ENCODE peak calls at places on chromosomes 13 and 19, in four cellular contexts. M is endodermal cell, V is lung, O is fibroblast of the aortic adventitia. D is an unnamed sample.

GRCh38 chr19:57099199-57099661 is 20.6 kb upstream of the USP29 start:
- DNase-seq in M (peak), V (peak), O (peak), D (peak)

GRCh38 chr13:62320129-62320724 is 904.6 kb upstream of the PCDH20 start:
- DNase-seq in M (no peak), V (no peak), O (peak), D (peak)

GRCh38 chr19:34500656-34501120 is 19.1 kb downstream of the WTIP start:
- DNase-seq in M (peak), V (no peak), O (no peak), D (peak)

GRCh38 chr13:112606125-112607001 is 18.4 kb upstream of the TUBGCP3 start:
- DNase-seq in M (peak), V (peak), O (peak), D (peak)

GRCh38 chr13:50309872-50310594 is 294.8 kb downstream of the KCNRG start:
- DNase-seq in M (peak), V (no peak), O (peak), D (no peak)

GRCh38 chr19:46860125-46860845 is 512 bp upstream of the ARHGAP35 start:
- DNase-seq in M (peak), V (peak), O (peak), D (peak)

GRCh38 chr13:90717451-90717936 is 630.0 kb upstream of the MIR17HG start:
- DNase-seq in M (no peak), V (no peak), O (peak), D (no peak)

GRCh38 chr19:10764340-10764894 is 46.5 kb downstream of the DNM2 start:
- DNase-seq in M (no peak), V (no peak), O (no peak), D (no peak)

GRCh38 chr13:93847162-93847561 is 620.6 kb downstream of the GPC6 start:
- DNase-seq in M (no peak), V (no peak), O (peak), D (no peak)

GRCh38 chr19:18650468-18651001 is 13.7 kb downstream of the KLHL26 start:
- DNase-seq in M (peak), V (peak), O (peak), D (no peak)

GRCh38 chr19:51948979-51949378 is 21.7 kb downstream of the ZNF613 start:
- DNase-seq in M (no peak), V (no peak), O (peak), D (no peak)

GRCh38 chr19:34867631-34868030 is 59.1 kb upstream of the ZNF30 start:
- DNase-seq in M (no peak), V (no peak), O (no peak), D (no peak)

GRCh38 chr19:20472854-20473253 is 92.7 kb downstream of the ZNF737 start:
- DNase-seq in M (no peak), V (no peak), O (no peak), D (no peak)

GRCh38 chr19:39733841-39734240 is 4.0 kb downstream of the CLC start:
- DNase-seq in M (no peak), V (no peak), O (no peak), D (no peak)

GRCh38 chr19:37914908-37915307 is 7.9 kb downstream of the SIPA1L3 start:
- DNase-seq in M (no peak), V (no peak), O (no peak), D (peak)

GRCh38 chr19:54369082-54369691 is 4.5 kb upstream of the LAIR1 start:
- DNase-seq in M (no peak), V (no peak), O (no peak), D (no peak)

GRCh38 chr13:28129911-28130693 is 8.2 kb upstream of the PAN3 start:
- DNase-seq in M (no peak), V (no peak), O (no peak), D (no peak)

GRCh38 chr13:32894589-32895001 is 121.6 kb upstream of the KL start:
- DNase-seq in M (no peak), V (no peak), O (peak), D (no peak)

GRCh38 chr19:1566392-1567115 is 1.6 kb downstream of the MEX3D start:
- DNase-seq in M (peak), V (peak), O (peak), D (no peak)

GRCh38 chr19:8363803-8364771 is at the start of gene ANGPTL4:
- DNase-seq in M (peak), V (peak), O (peak), D (peak)

DNA sequence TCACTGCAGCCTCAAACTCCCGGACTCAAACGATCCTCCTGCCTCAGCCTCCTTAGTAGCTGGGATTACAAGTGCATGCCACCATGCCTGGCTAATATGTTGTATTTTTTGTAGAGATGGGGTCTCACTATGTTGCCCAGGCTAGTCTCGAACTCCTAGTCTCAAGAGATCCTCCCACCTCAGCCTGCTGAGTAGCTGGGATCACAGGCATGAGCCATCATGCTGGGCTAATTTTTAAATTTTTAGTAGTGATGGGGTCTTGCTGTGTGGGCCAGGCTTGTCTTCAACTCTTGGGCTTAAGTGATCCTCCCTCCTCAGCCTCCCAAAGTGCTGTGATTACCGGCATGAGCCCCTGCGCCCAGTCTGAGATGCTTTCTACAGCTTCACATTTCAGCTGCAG is 15.3 kb downstream of the ATCAY start:
- DNase-seq in M (no peak), V (no peak), O (no peak), D (no peak)
- TF ChIP-seq CTCF in M (no peak), V (no peak), O (no peak), D (no peak)

DNA sequence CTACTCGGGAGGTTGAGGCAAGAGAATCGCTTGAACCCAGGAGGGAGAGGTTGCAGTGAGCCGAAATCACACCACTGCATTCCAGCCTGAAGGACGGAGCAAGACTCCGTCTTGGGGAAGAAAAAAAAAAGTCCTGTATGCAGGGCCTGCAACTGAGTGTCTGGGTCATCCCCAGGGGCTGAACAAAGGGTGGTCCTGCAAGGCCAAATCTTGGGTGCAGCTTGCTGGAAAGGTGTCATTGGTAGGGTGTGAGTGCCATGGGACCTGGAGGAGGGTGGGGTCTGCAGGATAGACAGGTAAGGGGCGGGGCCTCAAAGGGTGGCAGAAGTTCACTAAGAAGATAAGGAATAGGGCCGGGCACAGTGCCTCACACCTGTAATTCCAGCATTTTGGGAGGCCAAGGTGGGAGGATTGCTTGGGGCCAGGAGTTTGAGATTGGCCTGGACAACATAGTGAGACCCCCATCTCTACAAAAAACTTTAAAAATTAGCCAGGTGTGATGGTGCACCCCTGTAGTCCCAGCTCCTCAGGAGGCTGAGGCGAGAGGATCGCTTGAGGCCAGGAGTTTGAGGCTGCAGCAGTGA is 31.5 kb downstream of the ZSWIM4 start:
- DNase-seq in M (no peak), V (no peak), O (no peak), D (no peak)
- TF ChIP-seq CTCF in M (no peak), V (no peak), O (no peak), D (no peak)

GRCh38 chr19:3978145-3978544 is 7.1 kb downstream of the EEF2 start:
- DNase-seq in M (peak), V (no peak), O (no peak), D (no peak)

GRCh38 chr19:3975637-3976087 is 4.8 kb upstream of the DAPK3 start:
- DNase-seq in M (peak), V (no peak), O (no peak), D (no peak)

GRCh38 chr19:3979289-3979673 is 6.0 kb downstream of the EEF2 start:
- DNase-seq in M (no peak), V (no peak), O (no peak), D (no peak)

GRCh38 chr19:3976495-3977241 is 5.8 kb upstream of the DAPK3 start:
- DNase-seq in M (peak), V (peak), O (no peak), D (no peak)

DNA sequence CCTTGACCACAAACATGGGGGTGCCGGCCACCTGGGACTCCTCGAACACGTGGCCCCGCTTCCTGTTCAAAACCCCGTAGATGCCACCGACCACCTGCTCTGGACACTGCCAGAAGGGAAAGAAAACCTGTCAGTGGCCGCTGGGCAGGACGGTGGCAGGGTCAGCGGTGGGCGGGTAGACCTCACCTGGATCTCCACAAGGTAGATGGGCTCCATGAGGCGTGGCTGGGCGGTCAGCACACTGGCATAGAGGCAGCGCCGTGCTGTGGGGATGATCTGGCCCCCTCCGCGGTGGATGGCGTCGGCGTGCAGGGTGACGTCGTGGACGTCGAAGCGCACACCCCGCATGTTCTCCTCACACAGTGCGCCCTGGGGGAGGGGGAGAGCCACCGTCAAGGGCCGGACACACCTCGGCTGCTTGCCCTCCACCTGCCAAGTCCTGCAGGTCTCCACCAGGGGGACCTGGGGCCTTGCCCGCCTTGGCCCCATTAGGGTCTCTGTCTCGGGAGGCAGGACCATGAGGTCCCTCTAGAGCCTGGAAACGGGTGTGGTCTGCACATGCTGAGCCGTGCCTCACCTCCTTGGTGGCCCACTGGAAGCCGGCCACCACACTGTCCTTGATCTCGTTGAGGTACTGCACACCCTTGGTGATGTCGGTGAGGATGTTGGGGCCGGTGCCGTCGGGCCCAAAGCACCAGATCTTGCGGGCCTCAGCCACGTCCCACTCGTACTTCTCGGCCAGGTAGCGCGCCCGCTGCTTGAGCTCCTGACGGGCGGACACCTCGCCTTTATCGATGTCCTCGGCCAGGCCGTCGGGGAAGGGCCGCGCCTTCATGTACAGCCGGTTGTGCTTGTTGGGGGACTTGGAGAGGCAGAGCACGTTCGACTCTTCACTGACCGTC is 6.6 kb upstream of the DAPK3 start:
- DNase-seq in M (peak), V (no peak), O (no peak), D (no peak)
- TF ChIP-seq CTCF in M (peak), V (no peak), O (peak), D (no peak)

GRCh38 chr19:3275583-3276340 is 51.3 kb downstream of the CELF5 start:
- DNase-seq in M (peak), V (peak), O (peak), D (peak)
- TF ChIP-seq CTCF in M (peak), V (peak), O (no peak), D (no peak)

DNA sequence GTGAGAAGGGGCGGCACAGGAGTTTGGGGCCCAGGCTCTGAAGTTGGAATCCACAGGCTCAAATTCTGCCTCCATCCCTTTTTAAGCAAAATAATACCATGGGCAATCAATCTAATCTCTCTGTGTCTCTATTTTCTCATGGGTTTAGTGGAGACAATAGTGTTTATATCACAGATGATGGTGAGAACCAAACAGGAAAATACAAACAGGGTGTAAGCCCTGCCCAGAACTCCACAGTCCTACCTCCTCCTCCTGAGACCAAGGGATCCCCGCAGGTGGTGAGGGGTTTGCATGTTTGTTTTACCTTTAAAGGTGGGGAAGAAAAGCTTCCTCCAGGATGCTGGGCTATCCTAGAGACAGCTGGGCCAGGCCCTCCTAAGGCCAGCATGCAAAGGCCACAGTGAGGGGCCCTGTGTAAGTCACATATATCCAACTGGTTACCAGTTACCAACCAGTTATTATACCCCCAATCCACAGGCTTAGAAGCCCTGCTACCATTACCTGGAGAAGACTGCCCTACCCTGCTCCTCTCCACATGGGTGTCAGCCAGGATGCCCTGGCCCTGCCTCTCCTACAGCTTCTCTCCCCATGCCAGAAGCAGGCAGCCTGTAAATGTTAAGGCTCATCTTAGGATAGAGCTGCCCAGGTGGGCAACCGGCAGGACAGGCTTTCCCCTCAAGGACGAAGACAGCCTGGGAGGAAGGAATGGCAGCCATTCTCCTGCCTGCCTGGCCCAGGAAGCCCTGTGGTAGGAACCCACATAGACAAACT is 658.4 kb downstream of the UQCRFS1 start:
- DNase-seq in M (peak), V (peak), O (no peak), D (no peak)
- TF ChIP-seq CTCF in M (no peak), V (no peak), O (no peak), D (no peak)

GRCh38 chr19:16836115-16836905 is 7.1 kb downstream of the SIN3B start:
- DNase-seq in M (peak), V (no peak), O (peak), D (peak)
- TF ChIP-seq CTCF in M (peak), V (no peak), O (no peak), D (peak)

DNA sequence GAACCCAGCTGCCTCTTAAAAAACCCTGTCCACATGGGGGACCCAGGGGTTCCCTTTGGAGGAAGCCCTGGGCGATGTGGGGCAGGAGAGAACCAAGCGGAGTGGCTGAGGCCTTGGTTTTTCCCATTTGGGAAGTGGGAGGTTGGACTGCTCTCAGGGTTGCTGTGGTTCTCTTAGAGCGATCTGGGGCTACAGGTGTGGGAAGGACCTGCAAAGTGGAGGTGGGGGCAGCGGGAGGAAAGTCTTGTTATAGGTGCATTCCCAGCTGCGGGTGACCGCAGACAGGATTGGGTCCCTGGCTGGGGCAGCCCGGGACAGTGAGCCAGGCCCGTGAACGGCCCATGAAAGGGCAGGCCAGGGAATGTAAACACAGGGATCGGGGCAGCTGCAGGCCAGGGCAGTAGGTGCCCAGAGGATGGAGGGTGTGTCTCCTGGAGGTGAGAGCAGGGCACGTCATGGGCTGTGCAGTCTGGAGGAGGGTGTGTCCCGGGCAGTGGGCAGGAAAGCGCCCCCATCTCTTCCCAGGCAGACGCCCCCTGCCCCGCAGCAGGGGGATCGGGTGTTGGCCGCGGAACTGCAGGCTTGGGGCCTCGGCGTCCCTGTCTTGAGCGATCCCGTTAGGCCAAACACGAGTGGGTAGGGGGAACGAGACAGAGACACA is 767 bp downstream of the SLC25A23 start:
- DNase-seq in M (peak), V (no peak), O (no peak), D (peak)
- TF ChIP-seq CTCF in M (peak), V (no peak), O (no peak), D (no peak)

D was measured in GM13976.